ENCODE peak calls at places on chromosomes 6 and 20, in eight cellular contexts. One of them, this sample, is unnamed.
A peak's percentile ranks its signal among the peaks of the same experiment; 100 is the strongest.

GRCh38 chr6:84193140-84193708 is 34.2 kb downstream of the CEP162 start:
- DNase-seq in GM04504: peak; percentile 34
- DNase-seq in DMS53: peak; percentile 21
- DNase-seq in fibroblast of lung: peak; percentile 56
- DNase-seq in OCI-LY7: no peak
- DNase-seq in stimulated activated CD8-positive, alpha-beta memory T cell treated with anti-CD3 and anti-CD28 coated beads, Interleukin-4, amount 100 ng/mL, for 24 hours: no peak
- DNase-seq in foreskin fibroblast: peak; percentile 81
- DNase-seq in GM20000: no peak
- DNase-seq in this sample: no peak

GRCh38 chr6:2807342-2808090 is 34.1 kb downstream of the SERPINB1 start:
- DNase-seq in GM04504: no peak
- DNase-seq in DMS53: no peak
- DNase-seq in fibroblast of lung: no peak
- DNase-seq in OCI-LY7: no peak
- DNase-seq in stimulated activated CD8-positive, alpha-beta memory T cell treated with anti-CD3 and anti-CD28 coated beads, Interleukin-4, amount 100 ng/mL, for 24 hours: no peak
- DNase-seq in foreskin fibroblast: no peak
- DNase-seq in GM20000: no peak
- DNase-seq in this sample: no peak

GRCh38 chr6:135129139-135129867 is 51.8 kb upstream of the MYB start:
- DNase-seq in GM04504: no peak
- DNase-seq in DMS53: no peak
- DNase-seq in fibroblast of lung: no peak
- DNase-seq in OCI-LY7: no peak
- DNase-seq in stimulated activated CD8-positive, alpha-beta memory T cell treated with anti-CD3 and anti-CD28 coated beads, Interleukin-4, amount 100 ng/mL, for 24 hours: no peak
- DNase-seq in foreskin fibroblast: no peak
- DNase-seq in GM20000: no peak
- DNase-seq in this sample: no peak

GRCh38 chr6:111727798-111728197 is 122.1 kb upstream of the TRAF3IP2 start:
- DNase-seq in GM04504: no peak
- DNase-seq in DMS53: peak; percentile 18
- DNase-seq in fibroblast of lung: peak; percentile 68
- DNase-seq in OCI-LY7: no peak
- DNase-seq in stimulated activated CD8-positive, alpha-beta memory T cell treated with anti-CD3 and anti-CD28 coated beads, Interleukin-4, amount 100 ng/mL, for 24 hours: no peak
- DNase-seq in foreskin fibroblast: peak; percentile 54
- DNase-seq in GM20000: no peak
- DNase-seq in this sample: no peak

GRCh38 chr20:41532935-41533334 is 85.2 kb downstream of the CHD6 start:
- DNase-seq in GM04504: no peak
- DNase-seq in DMS53: peak; percentile 12
- DNase-seq in fibroblast of lung: no peak
- DNase-seq in OCI-LY7: no peak
- DNase-seq in stimulated activated CD8-positive, alpha-beta memory T cell treated with anti-CD3 and anti-CD28 coated beads, Interleukin-4, amount 100 ng/mL, for 24 hours: no peak
- DNase-seq in foreskin fibroblast: no peak
- DNase-seq in GM20000: no peak
- DNase-seq in this sample: no peak

GRCh38 chr6:40492126-40492525 is 95.0 kb downstream of the LRFN2 start:
- DNase-seq in GM04504: no peak
- DNase-seq in DMS53: no peak
- DNase-seq in fibroblast of lung: no peak
- DNase-seq in OCI-LY7: no peak
- DNase-seq in stimulated activated CD8-positive, alpha-beta memory T cell treated with anti-CD3 and anti-CD28 coated beads, Interleukin-4, amount 100 ng/mL, for 24 hours: no peak
- DNase-seq in foreskin fibroblast: no peak
- DNase-seq in GM20000: no peak
- DNase-seq in this sample: no peak

GRCh38 chr20:63461364-63461763 is 11.1 kb downstream of the KCNQ2 start:
- DNase-seq in GM04504: no peak
- DNase-seq in DMS53: no peak
- DNase-seq in fibroblast of lung: no peak
- DNase-seq in OCI-LY7: no peak
- DNase-seq in stimulated activated CD8-positive, alpha-beta memory T cell treated with anti-CD3 and anti-CD28 coated beads, Interleukin-4, amount 100 ng/mL, for 24 hours: no peak
- DNase-seq in foreskin fibroblast: peak; percentile 15
- DNase-seq in GM20000: no peak
- DNase-seq in this sample: no peak

GRCh38 chr6:135465307-135465706 is 32.2 kb downstream of the AHI1 start:
- DNase-seq in GM04504: no peak
- DNase-seq in DMS53: no peak
- DNase-seq in fibroblast of lung: no peak
- DNase-seq in OCI-LY7: peak; percentile 44
- DNase-seq in stimulated activated CD8-positive, alpha-beta memory T cell treated with anti-CD3 and anti-CD28 coated beads, Interleukin-4, amount 100 ng/mL, for 24 hours: no peak
- DNase-seq in foreskin fibroblast: no peak
- DNase-seq in GM20000: peak; percentile 20
- DNase-seq in this sample: no peak

GRCh38 chr20:15195378-15195777 is 858.0 kb upstream of the FLRT3 start:
- DNase-seq in GM04504: no peak
- DNase-seq in DMS53: no peak
- DNase-seq in fibroblast of lung: no peak
- DNase-seq in OCI-LY7: no peak
- DNase-seq in stimulated activated CD8-positive, alpha-beta memory T cell treated with anti-CD3 and anti-CD28 coated beads, Interleukin-4, amount 100 ng/mL, for 24 hours: no peak
- DNase-seq in foreskin fibroblast: peak; percentile 7
- DNase-seq in GM20000: no peak
- DNase-seq in this sample: no peak

GRCh38 chr6:87824813-87825475 is 122.9 kb upstream of the AKIRIN2 start:
- DNase-seq in GM04504: no peak
- DNase-seq in DMS53: no peak
- DNase-seq in fibroblast of lung: no peak
- DNase-seq in OCI-LY7: no peak
- DNase-seq in stimulated activated CD8-positive, alpha-beta memory T cell treated with anti-CD3 and anti-CD28 coated beads, Interleukin-4, amount 100 ng/mL, for 24 hours: no peak
- DNase-seq in foreskin fibroblast: no peak
- DNase-seq in GM20000: no peak
- DNase-seq in this sample: no peak

GRCh38 chr20:46646659-46647380 is 4.4 kb downstream of the SLC13A3 start:
- DNase-seq in GM04504: no peak
- DNase-seq in DMS53: no peak
- DNase-seq in fibroblast of lung: no peak
- DNase-seq in OCI-LY7: no peak
- DNase-seq in stimulated activated CD8-positive, alpha-beta memory T cell treated with anti-CD3 and anti-CD28 coated beads, Interleukin-4, amount 100 ng/mL, for 24 hours: no peak
- DNase-seq in foreskin fibroblast: peak; percentile 36
- DNase-seq in GM20000: no peak
- DNase-seq in this sample: no peak

GRCh38 chr6:169118346-169118830 is 135.3 kb downstream of the THBS2 start:
- DNase-seq in GM04504: no peak
- DNase-seq in DMS53: no peak
- DNase-seq in fibroblast of lung: no peak
- DNase-seq in OCI-LY7: no peak
- DNase-seq in stimulated activated CD8-positive, alpha-beta memory T cell treated with anti-CD3 and anti-CD28 coated beads, Interleukin-4, amount 100 ng/mL, for 24 hours: no peak
- DNase-seq in foreskin fibroblast: no peak
- DNase-seq in GM20000: no peak
- DNase-seq in this sample: no peak